ENCODE peak calls at places on chromosomes 11 and 22, in five cellular contexts. T, G, N, M and B are unnamed samples.

GRCh38 chr22:44067901-44068300 is 43.8 kb downstream of the PARVB start:
- DNase-seq in M (no peak), T (no peak), N (no peak), G (no peak), B (no peak)

GRCh38 chr11:41392591-41392990 is 66.9 kb downstream of the LRRC4C start:
- DNase-seq in G (no peak), N (no peak), T (no peak), M (no peak), B (no peak)

GRCh38 chr11:130068986-130069683 is 559 bp upstream of the APLP2 start:
- DNase-seq in N (peak; percentile 47), G (no peak), M (no peak), T (peak; percentile 68), B (no peak)

GRCh38 chr11:9310485-9310884 is 3.9 kb downstream of the TMEM41B start:
- DNase-seq in M (no peak), N (no peak), G (no peak), T (no peak), B (no peak)

GRCh38 chr11:65588199-65589054 is 7.2 kb downstream of the KCNK7 start:
- DNase-seq in G (peak; percentile 96), N (peak; percentile 86), M (no peak), T (peak; percentile 93), B (peak; percentile 97)

GRCh38 chr11:88384004-88384677 is 46.6 kb upstream of the CTSC start:
- DNase-seq in T (no peak), N (peak; percentile 46), M (no peak), G (no peak), B (no peak)

GRCh38 chr11:120571476-120571875 is 59.9 kb downstream of the GRIK4 start:
- DNase-seq in N (no peak), T (no peak), M (no peak), G (no peak), B (no peak)

GRCh38 chr11:58685973-58686720 is 45.6 kb downstream of the GLYAT start:
- DNase-seq in N (no peak), T (no peak), G (no peak), M (no peak), B (no peak)

GRCh38 chr11:15507592-15507991 is 392.9 kb downstream of the INSC start:
- DNase-seq in M (no peak), N (no peak), T (no peak), G (no peak), B (no peak)

GRCh38 chr11:132028380-132029240 is 658.2 kb downstream of the NTM start:
- DNase-seq in N (no peak), T (no peak), M (peak; percentile 31), G (no peak), B (peak; percentile 25)

GRCh38 chr22:28883917-28884753 is 763 bp downstream of the ZNRF3 start:
- DNase-seq in T (peak; percentile 29), N (peak; percentile 18), M (peak; percentile 31), G (no peak), B (peak; percentile 32)

GRCh38 chr11:108210441-108210840 is 12.0 kb downstream of the NPAT start:
- DNase-seq in T (no peak), N (no peak), G (no peak), M (no peak), B (no peak)

GRCh38 chr22:46150615-46151423 is 493 bp downstream of the PPARA start:
- DNase-seq in T (peak; percentile 74), G (no peak), M (peak; percentile 26), N (peak; percentile 31), B (peak; percentile 85)

GRCh38 chr11:112965601-112966125 is 4.4 kb downstream of the NCAM1 start:
- DNase-seq in T (no peak), N (no peak), G (no peak), M (no peak), B (no peak)

GRCh38 chr11:15627560-15627959 is 512.8 kb downstream of the INSC start:
- DNase-seq in G (no peak), T (no peak), M (no peak), N (no peak), B (no peak)

GRCh38 chr11:62593434-62594044 is 2.2 kb upstream of the TUT1 start:
- DNase-seq in N (peak; percentile 77), T (peak; percentile 45), G (no peak), M (peak; percentile 69), B (peak; percentile 64)

GRCh38 chr11:72263363-72263762 is 19.4 kb upstream of the PHOX2A start:
- DNase-seq in M (no peak), N (no peak), T (no peak), G (no peak), B (no peak)

GRCh38 chr11:76030286-76030685 is 176.0 kb downstream of the WNT11 start:
- DNase-seq in M (no peak), N (peak; percentile 28), G (no peak), T (no peak), B (no peak)

GRCh38 chr22:23764931-23765881 is 2.4 kb downstream of the C22orf15 start:
- DNase-seq in N (no peak), T (no peak), G (no peak), M (no peak), B (no peak)

DNA sequence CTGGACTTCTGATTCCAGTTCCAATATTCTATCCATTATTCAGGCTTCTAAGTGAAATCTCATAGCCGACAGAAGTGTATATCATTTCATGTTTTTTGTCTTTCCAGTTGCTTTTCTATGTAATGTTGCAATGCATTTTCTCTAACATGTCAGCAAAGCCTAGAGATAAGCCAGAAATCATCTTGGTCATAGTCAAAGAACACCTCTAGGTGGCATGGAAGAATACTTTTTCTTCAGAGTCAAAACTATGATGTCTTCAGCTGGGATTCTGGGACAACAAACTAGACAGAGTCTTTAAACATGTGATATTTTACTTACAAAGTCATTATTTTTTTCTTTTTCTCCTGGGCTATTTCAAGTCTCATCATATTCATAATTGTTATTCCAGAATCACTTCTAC is 4.4 kb downstream of the GAS2 start:
- DNase-seq in M (no peak), N (no peak), G (no peak), T (no peak), B (peak; percentile 32)
- TF ChIP-seq CTCF in M (peak; percentile 65), N (peak; percentile 16), G (peak; percentile 62), T (peak; percentile 30), B (peak; percentile 59)

GRCh38 chr22:50691521-50691920 is 18.9 kb downstream of the SHANK3 start:
- DNase-seq in G (peak; percentile 13), T (no peak), M (peak; percentile 45), N (no peak), B (peak; percentile 54)
- TF ChIP-seq CTCF in G (peak; percentile 55), T (peak; percentile 56), M (peak; percentile 75), N (peak; percentile 50), B (peak; percentile 59)

GRCh38 chr11:12170984-12171383 is 60.6 kb downstream of the MICAL2 start:
- DNase-seq in N (no peak), G (no peak), T (no peak), M (no peak), B (no peak)

GRCh38 chr11:12174145-12175143 is 64.1 kb downstream of the MICAL2 start:
- DNase-seq in N (no peak), M (no peak), T (peak; percentile 59), G (peak; percentile 81), B (peak; percentile 41)

GRCh38 chr11:12171921-12172320 is 61.5 kb downstream of the MICAL2 start:
- DNase-seq in T (no peak), M (no peak), G (no peak), N (no peak), B (no peak)

GRCh38 chr11:12172493-12173013 is 62.2 kb downstream of the MICAL2 start:
- DNase-seq in N (no peak), G (no peak), M (no peak), T (no peak), B (no peak)

DNA sequence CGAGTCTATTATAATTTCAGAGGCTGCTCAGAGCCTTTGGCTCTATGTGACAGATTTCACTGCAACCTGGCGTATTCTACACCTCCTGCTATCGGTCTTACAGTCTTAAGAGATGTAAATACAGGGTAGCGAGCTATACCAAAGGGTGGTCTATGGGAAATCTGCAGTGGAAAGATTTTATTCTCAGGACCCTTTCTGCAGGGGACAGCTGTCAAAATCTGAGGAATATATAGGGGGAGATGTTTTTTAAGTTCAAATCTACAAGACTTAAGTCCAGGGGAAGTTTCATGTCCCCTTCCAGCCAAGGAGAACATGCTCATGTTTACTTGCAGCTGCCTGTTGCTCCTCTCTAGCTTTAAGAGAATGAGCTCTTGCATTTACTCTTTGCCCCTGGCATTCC is 62.7 kb downstream of the MICAL2 start:
- DNase-seq in N (no peak), G (no peak), M (no peak), T (no peak), B (no peak)
- TF ChIP-seq CTCF in N (no peak), G (no peak), M (no peak), T (no peak), B (no peak)

GRCh38 chr22:41530612-41531421 is 13.5 kb downstream of the POLR3H start:
- DNase-seq in G (no peak), T (no peak), M (no peak), N (no peak), B (no peak)
- TF ChIP-seq CTCF in G (no peak), T (no peak), M (no peak), N (no peak), B (no peak)

DNA sequence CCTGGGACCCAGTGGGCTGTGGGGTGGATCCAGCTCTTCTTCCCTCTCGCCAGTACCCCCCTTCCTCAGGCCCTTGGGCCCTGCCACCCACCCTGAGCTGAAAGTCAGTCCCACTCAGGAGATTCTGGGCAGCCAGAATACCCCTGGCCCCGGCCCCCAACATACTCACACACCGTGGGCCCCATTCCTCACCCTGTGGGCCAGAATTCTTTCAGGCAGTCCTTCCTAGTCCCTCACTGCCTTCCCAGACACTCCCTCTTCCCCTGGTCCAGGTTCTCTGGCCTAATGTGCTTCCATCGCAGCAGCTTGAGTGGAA is 3.2 kb upstream of the POLD4 start:
- DNase-seq in N (no peak), M (no peak), T (no peak), G (no peak), B (no peak)
- TF ChIP-seq CTCF in N (no peak), M (no peak), T (no peak), G (no peak), B (no peak)

GRCh38 chr11:55719608-55720160 is 53.6 kb upstream of the OR5D13 start:
- DNase-seq in N (no peak), M (no peak), T (no peak), G (no peak), B (no peak)

GRCh38 chr11:55714982-55715888 is 53.2 kb downstream of the OR4C6 start:
- DNase-seq in G (no peak), M (no peak), T (no peak), N (no peak), B (no peak)
- TF ChIP-seq CTCF in G (peak; percentile 28), M (peak; percentile 25), T (peak; percentile 48), N (no peak), B (peak; percentile 47)

DNA sequence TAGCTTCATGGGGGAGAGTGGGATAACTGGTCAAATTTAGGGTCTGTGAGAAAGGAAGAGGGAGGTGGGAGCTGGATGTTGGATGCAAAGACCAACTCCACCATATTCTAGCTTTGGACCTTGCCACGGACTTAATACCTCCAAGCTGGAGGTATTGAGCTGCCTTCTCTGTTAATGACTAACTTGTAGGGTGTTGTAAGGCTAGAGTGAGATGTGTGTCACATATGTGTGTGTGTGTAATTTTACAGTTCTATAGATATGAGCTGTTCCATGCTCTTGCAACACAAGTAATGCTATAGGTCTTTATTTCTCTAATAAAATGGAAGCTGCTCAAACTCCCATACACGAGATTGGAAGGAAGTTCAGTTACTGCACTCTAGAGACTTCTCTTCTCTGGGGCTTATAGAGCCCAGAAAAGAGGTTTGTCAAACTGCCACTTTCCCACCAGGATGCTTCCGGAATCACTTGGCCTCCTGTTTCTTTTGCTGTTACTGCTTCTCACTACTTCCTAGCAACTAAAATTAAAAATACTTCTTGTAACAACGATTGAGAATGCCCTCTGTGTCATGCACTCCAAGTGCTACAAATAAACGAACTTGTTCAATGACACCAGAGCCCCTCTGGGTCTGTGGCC is 16.0 kb upstream of the FJX1 start:
- DNase-seq in G (no peak), T (no peak), N (no peak), M (no peak), B (no peak)
- TF ChIP-seq CTCF in G (no peak), T (no peak), N (no peak), M (no peak), B (no peak)

GRCh38 chr11:95545116-95545875 is 244.3 kb downstream of the FAM76B start:
- DNase-seq in T (no peak), G (no peak), N (no peak), M (no peak), B (no peak)
- TF ChIP-seq CTCF in T (peak; percentile 30), G (no peak), N (no peak), M (no peak), B (no peak)